ENCODE peak calls at places on chromosomes 5 and 9, in seven cellular contexts. E is GM23338, C is GM23248, H is HCT116, W is MM.1S, I is PC-9, G is hepatocyte. F is an unnamed sample.

GRCh38 chr5:133421394-133421793 is 190.9 kb downstream of the FSTL4 start:
- DNase-seq in W (no peak), H (no peak), C (peak; percentile 43), G (peak; percentile 50), I (no peak), E (peak; percentile 92), F (peak; percentile 44)

GRCh38 chr9:86034863-86035734 is 64.3 kb downstream of the GOLM1 start:
- DNase-seq in H (peak; percentile 29), E (peak; percentile 83), W (peak; percentile 27), C (peak; percentile 60), G (peak; percentile 49), I (peak; percentile 51), F (peak; percentile 42)

GRCh38 chr5:69512740-69513260 is 20.2 kb downstream of the OCLN start:
- DNase-seq in I (no peak), C (peak; percentile 75), H (no peak), G (peak; percentile 41), E (no peak), W (no peak), F (peak; percentile 71)

GRCh38 chr5:126366199-126366560 is 57.0 kb upstream of the GRAMD2B start:
- DNase-seq in G (peak; percentile 32), I (no peak), W (no peak), C (no peak), H (no peak), E (no peak), F (peak; percentile 38)

GRCh38 chr5:34685485-34686197 is 29.5 kb downstream of the RAI14 start:
- DNase-seq in E (peak; percentile 82), C (peak; percentile 92), W (no peak), I (no peak), H (no peak), G (no peak), F (peak; percentile 52)

GRCh38 chr5:169650701-169651331 is 13.7 kb downstream of the DOCK2 start:
- DNase-seq in C (peak; percentile 79), G (no peak), H (no peak), W (no peak), E (no peak), I (no peak), F (peak; percentile 70)

GRCh38 chr5:80782626-80783025 is 127.8 kb upstream of the DHFR start:
- DNase-seq in H (no peak), G (no peak), C (peak; percentile 5), E (no peak), W (no peak), I (no peak), F (no peak)

GRCh38 chr5:173383711-173384110 is 55.5 kb upstream of the STC2 start:
- DNase-seq in W (no peak), I (no peak), H (no peak), C (no peak), G (no peak), E (no peak), F (no peak)

GRCh38 chr9:675697-676370 is 165.7 kb upstream of the DMRT1 start:
- DNase-seq in G (no peak), H (no peak), E (no peak), W (no peak), C (no peak), I (no peak), F (no peak)

GRCh38 chr5:172496671-172497371 is 42.5 kb upstream of the SH3PXD2B start:
- DNase-seq in I (no peak), W (no peak), E (no peak), G (no peak), H (no peak), C (peak; percentile 52), F (no peak)

GRCh38 chr5:16853511-16853910 is 82.6 kb downstream of the MYO10 start:
- DNase-seq in H (no peak), W (no peak), E (no peak), C (no peak), G (no peak), I (no peak), F (no peak)

GRCh38 chr9:14565352-14565956 is 127.8 kb downstream of the ZDHHC21 start:
- DNase-seq in I (no peak), H (no peak), W (no peak), C (no peak), E (no peak), G (no peak), F (no peak)

GRCh38 chr5:2579126-2579525 is 172.4 kb downstream of the IRX2 start:
- DNase-seq in H (no peak), G (peak; percentile 18), C (no peak), W (no peak), E (peak; percentile 8), I (no peak), F (no peak)

GRCh38 chr9:136947955-136948510 is 3.0 kb downstream of the C8G start:
- DNase-seq in G (peak; percentile 58), E (peak; percentile 75), C (peak; percentile 75), I (peak; percentile 74), H (peak; percentile 35), W (no peak), F (peak; percentile 36)

GRCh38 chr5:5688194-5688924 is 265.9 kb downstream of the ICE1 start:
- DNase-seq in H (no peak), I (no peak), E (no peak), W (no peak), C (no peak), G (no peak), F (no peak)

GRCh38 chr9:128128836-128129590 is 1.5 kb upstream of the PTGES2 start:
- DNase-seq in W (peak; percentile 21), G (no peak), H (no peak), E (no peak), C (peak; percentile 31), I (no peak), F (no peak)

GRCh38 chr9:130213898-130214761 is 41.9 kb downstream of the NCS1 start:
- DNase-seq in E (peak; percentile 76), I (no peak), W (no peak), G (peak; percentile 54), H (no peak), C (no peak), F (no peak)

GRCh38 chr5:1521671-1522600 is 1.8 kb downstream of the LPCAT1 start:
- DNase-seq in G (peak; percentile 54), I (peak; percentile 89), C (peak; percentile 90), W (no peak), E (peak; percentile 58), H (no peak), F (peak; percentile 80)

GRCh38 chr5:173752636-173753035 is 135.5 kb upstream of the CPEB4 start:
- DNase-seq in W (no peak), H (no peak), G (no peak), I (no peak), E (no peak), C (no peak), F (no peak)

GRCh38 chr5:19837536-19838179 is 150.3 kb downstream of the CDH18 start:
- DNase-seq in I (no peak), E (no peak), C (peak; percentile 48), G (no peak), W (no peak), H (no peak), F (no peak)

GRCh38 chr9:35791321-35791921 is at the start of gene NPR2:
- DNase-seq in W (no peak), H (no peak), C (peak; percentile 70), I (no peak), E (peak; percentile 58), G (peak; percentile 71), F (no peak)

DNA sequence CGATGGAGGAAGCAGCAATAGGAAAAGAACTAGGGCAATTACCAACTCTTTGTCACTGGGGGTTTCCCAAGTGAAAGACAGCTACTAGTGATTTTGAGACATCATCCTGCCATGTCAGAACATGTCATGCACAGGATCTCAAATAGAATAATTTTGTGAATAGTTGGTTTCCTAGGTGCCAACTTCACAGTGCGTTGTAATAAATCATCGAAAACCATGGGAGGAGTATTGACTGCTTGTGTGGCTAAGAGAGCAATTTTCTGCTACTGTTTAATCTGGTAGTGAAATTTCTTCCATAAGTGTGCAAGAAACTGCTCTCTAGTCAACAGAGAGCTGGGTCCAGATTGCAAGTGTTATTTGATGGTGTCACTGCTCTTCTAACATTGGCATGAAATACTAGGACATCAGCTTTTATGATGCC is 168.6 kb downstream of the NNT start:
- DNase-seq in H (no peak), W (no peak), C (no peak), E (no peak), G (no peak), I (no peak), F (no peak)
- H3K9me2 ChIP-seq in H (no peaks in the 10 kb centered on the region), W (no peaks in the 10 kb centered on the region), C (no peaks in the 10 kb centered on the region), E (peaks cover 5% of the 10 kb centered on the region), G (no peaks in the 10 kb centered on the region), I (no peaks in the 10 kb centered on the region), F (no peaks in the 10 kb centered on the region)

GRCh38 chr9:122216798-122217418 is 11.8 kb downstream of the LHX6 start:
- DNase-seq in G (no peak), H (no peak), C (no peak), W (no peak), I (no peak), E (peak; percentile 59), F (no peak)

GRCh38 chr9:122215663-122216062 is 13.1 kb downstream of the LHX6 start:
- DNase-seq in H (no peak), W (no peak), I (no peak), E (no peak), C (no peak), G (no peak), F (no peak)

GRCh38 chr9:122214507-122214906 is 14.2 kb downstream of the LHX6 start:
- DNase-seq in E (no peak), I (no peak), H (no peak), G (no peak), W (no peak), C (no peak), F (no peak)

GRCh38 chr9:122217640-122218039 is 11.1 kb downstream of the LHX6 start:
- DNase-seq in C (no peak), G (no peak), W (no peak), I (no peak), E (no peak), H (no peak), F (peak; percentile 59)

GRCh38 chr9:122216138-122216797 is 12.5 kb downstream of the LHX6 start:
- DNase-seq in E (peak; percentile 66), C (no peak), H (no peak), W (no peak), I (no peak), G (no peak), F (no peak)
- TF ChIP-seq EZH2 in E (peak; percentile 73), C (no peak), H (no peak), W (no peak), I (no peak), G (no peak), F (no peak)

GRCh38 chr5:109901628-109901981 is 211.9 kb downstream of the MAN2A1 start:
- DNase-seq in G (no peak), W (peak; percentile 34), H (no peak), I (no peak), E (no peak), C (no peak), F (peak; percentile 93)
- H3K9me2 ChIP-seq in G (no peaks in the 10 kb centered on the region), W (no peaks in the 10 kb centered on the region), H (no peaks in the 10 kb centered on the region), I (no peaks in the 10 kb centered on the region), E (no peaks in the 10 kb centered on the region), C (no peaks in the 10 kb centered on the region), F (no peaks in the 10 kb centered on the region)

DNA sequence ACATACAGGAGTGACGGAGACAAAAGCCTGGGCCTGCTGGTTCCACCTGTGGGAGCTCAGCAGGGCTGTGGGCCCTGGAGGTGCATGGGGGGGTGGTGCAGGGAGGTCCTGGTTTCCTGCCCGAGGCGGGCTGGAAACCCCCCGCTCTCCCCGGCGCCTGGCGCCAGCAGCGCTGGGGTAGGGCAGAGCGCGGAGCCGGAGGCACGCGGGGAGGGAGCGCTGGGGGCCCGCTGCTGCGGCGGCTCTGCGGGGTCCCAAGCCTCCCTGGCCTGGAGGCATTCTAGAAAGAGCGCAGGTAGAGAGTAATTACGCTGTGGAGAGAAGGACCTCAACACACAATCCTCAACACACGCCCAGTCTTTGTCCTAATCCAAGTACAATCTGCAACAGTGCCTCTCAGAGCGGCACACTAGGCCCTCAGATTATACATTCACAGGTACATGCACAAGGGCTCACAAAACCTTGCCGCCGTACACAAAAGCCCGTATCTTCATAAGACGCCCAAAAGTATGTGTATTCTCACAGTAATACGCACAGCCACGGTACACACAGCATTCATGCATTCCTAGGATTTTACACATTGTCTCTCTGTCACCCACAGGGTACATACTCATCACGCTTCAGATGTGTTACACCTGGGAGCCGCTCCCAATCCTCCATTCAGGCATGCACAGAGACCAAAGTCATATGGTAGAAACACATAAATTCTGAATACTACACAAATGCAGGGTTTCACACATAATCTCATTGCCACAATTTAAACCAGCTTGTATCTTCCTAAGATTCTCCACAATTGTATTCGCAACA is 2.1 kb upstream of the HAND1 start:
- DNase-seq in H (no peak), G (no peak), E (peak; percentile 56), W (no peak), C (no peak), I (no peak), F (no peak)
- TF ChIP-seq EZH2 in H (no peak), G (peak; percentile 81), E (peak; percentile 78), W (no peak), C (peak; percentile 97), I (no peak), F (no peak)